ENCODE peak calls at places on chromosomes 6 and 20, in four cellular contexts. L, W, F and U are unnamed samples.

GRCh38 chr20:32321390-32321789 is 36.7 kb upstream of the ASXL1 start:
- DNase-seq in L (no peak), W (no peak), F (no peak), U (no peak)

GRCh38 chr6:62516287-62517152 is 230.5 kb upstream of the KHDRBS2 start:
- DNase-seq in L (no peak), W (no peak), F (no peak), U (no peak)

GRCh38 chr6:87589693-87590416 is at the start of the genes ORC3 and RARS2:
- DNase-seq in L (peak), W (peak), F (peak), U (peak)

GRCh38 chr20:46539113-46539512 is 11.3 kb downstream of the OCSTAMP start:
- DNase-seq in L (no peak), W (no peak), F (no peak), U (no peak)

GRCh38 chr6:160102956-160103824 is 18.4 kb upstream of the SLC22A1 start:
- DNase-seq in L (no peak), W (no peak), F (no peak), U (peak)

GRCh38 chr6:80638222-80639055 is 532.0 kb downstream of the BCKDHB start:
- DNase-seq in L (peak), W (peak), F (peak), U (peak)

GRCh38 chr6:148771896-148772554 is 25.2 kb downstream of the UST start:
- DNase-seq in L (no peak), W (no peak), F (no peak), U (no peak)

GRCh38 chr20:37337208-37337955 is 8.6 kb upstream of the SRC start:
- DNase-seq in L (no peak), W (no peak), F (no peak), U (no peak)

GRCh38 chr6:111204881-111205280 is 117.6 kb downstream of the SLC16A10 start:
- DNase-seq in L (no peak), W (no peak), F (no peak), U (no peak)

GRCh38 chr6:9851541-9852380 is 563.1 kb downstream of the TFAP2A start:
- DNase-seq in L (peak), W (peak), F (no peak), U (no peak)

GRCh38 chr20:20719411-20719810 is 7.0 kb upstream of the RALGAPA2 start:
- DNase-seq in L (no peak), W (no peak), F (no peak), U (no peak)

GRCh38 chr6:44234101-44235090 is 11.0 kb downstream of the SLC29A1 start:
- DNase-seq in L (peak), W (peak), F (peak), U (peak)

GRCh38 chr20:51752343-51752951 is 15.7 kb downstream of the ATP9A start:
- DNase-seq in L (no peak), W (peak), F (no peak), U (peak)

GRCh38 chr20:32478576-32478975 is 106.6 kb downstream of the NOL4L start:
- DNase-seq in L (no peak), W (no peak), F (no peak), U (no peak)

GRCh38 chr20:23361108-23361650 is 803 bp upstream of the GZF1 start:
- DNase-seq in L (peak), W (no peak), F (no peak), U (no peak)

GRCh38 chr6:30227242-30227722 is 14.1 kb upstream of the TRIM26 start:
- DNase-seq in L (no peak), W (no peak), F (no peak), U (no peak)

GRCh38 chr20:39909447-39909846 is 779.6 kb downstream of the MAFB start:
- DNase-seq in L (no peak), W (no peak), F (peak), U (no peak)

GRCh38 chr6:111417181-111417585 is 65.8 kb downstream of the REV3L start:
- DNase-seq in L (no peak), W (peak), F (peak), U (no peak)